ENCODE peak calls at places on chromosomes 4 and X, in nine cellular contexts. One of them, this sample, is unnamed.

GRCh38 chr4:110073045-110073845 is 125.2 kb downstream of the ELOVL6 start:
- DNase-seq in foreskin fibroblast: no peak
- DNase-seq in NB4: no peak
- DNase-seq in testis: peak
- DNase-seq in heart left ventricle: peak
- DNase-seq in AG09309: no peak
- DNase-seq in right atrium auricular region: no peak
- DNase-seq in WTC11: no peak
- DNase-seq in upper lobe of right lung: no peak
- DNase-seq in this sample: no peak

GRCh38 chr4:99887837-99888236 is 6.4 kb downstream of the LAMTOR3 start:
- DNase-seq in foreskin fibroblast: no peak
- DNase-seq in NB4: no peak
- DNase-seq in testis: no peak
- DNase-seq in heart left ventricle: no peak
- DNase-seq in AG09309: no peak
- DNase-seq in right atrium auricular region: no peak
- DNase-seq in WTC11: no peak
- DNase-seq in upper lobe of right lung: no peak
- DNase-seq in this sample: no peak

GRCh38 chr4:105181259-105181658 is 34.6 kb downstream of the TET2 start:
- DNase-seq in foreskin fibroblast: no peak
- DNase-seq in NB4: no peak
- DNase-seq in testis: no peak
- DNase-seq in heart left ventricle: no peak
- DNase-seq in AG09309: no peak
- DNase-seq in right atrium auricular region: no peak
- DNase-seq in WTC11: no peak
- DNase-seq in upper lobe of right lung: no peak
- DNase-seq in this sample: no peak

GRCh38 chr4:137952116-137952515 is 290.0 kb downstream of the SLC7A11 start:
- DNase-seq in foreskin fibroblast: peak
- DNase-seq in NB4: no peak
- DNase-seq in testis: no peak
- DNase-seq in heart left ventricle: no peak
- DNase-seq in AG09309: no peak
- DNase-seq in right atrium auricular region: no peak
- DNase-seq in WTC11: no peak
- DNase-seq in upper lobe of right lung: no peak
- DNase-seq in this sample: no peak

GRCh38 chr4:182348947-182349346 is 105.7 kb downstream of the TENM3 start:
- DNase-seq in foreskin fibroblast: no peak
- DNase-seq in NB4: no peak
- DNase-seq in testis: no peak
- DNase-seq in heart left ventricle: no peak
- DNase-seq in AG09309: no peak
- DNase-seq in right atrium auricular region: no peak
- DNase-seq in WTC11: no peak
- DNase-seq in upper lobe of right lung: no peak
- DNase-seq in this sample: no peak

GRCh38 chrX:108312011-108312410 is 126.2 kb downstream of the COL4A6 start:
- DNase-seq in foreskin fibroblast: no peak
- DNase-seq in NB4: no peak
- DNase-seq in testis: no peak
- DNase-seq in heart left ventricle: no peak
- DNase-seq in AG09309: no peak
- DNase-seq in right atrium auricular region: no peak
- DNase-seq in WTC11: no peak
- DNase-seq in upper lobe of right lung: no peak
- DNase-seq in this sample: no peak

GRCh38 chr4:33724685-33725084 is 2519.6 kb downstream of the ARAP2 start:
- DNase-seq in foreskin fibroblast: no peak
- DNase-seq in NB4: no peak
- DNase-seq in testis: no peak
- DNase-seq in heart left ventricle: no peak
- DNase-seq in AG09309: no peak
- DNase-seq in right atrium auricular region: no peak
- DNase-seq in WTC11: no peak
- DNase-seq in upper lobe of right lung: no peak
- DNase-seq in this sample: no peak

GRCh38 chr4:141534985-141535384 is 101.4 kb upstream of the IL15 start:
- DNase-seq in foreskin fibroblast: no peak
- DNase-seq in NB4: no peak
- DNase-seq in testis: no peak
- DNase-seq in heart left ventricle: no peak
- DNase-seq in AG09309: no peak
- DNase-seq in right atrium auricular region: no peak
- DNase-seq in WTC11: no peak
- DNase-seq in upper lobe of right lung: no peak
- DNase-seq in this sample: no peak

GRCh38 chr4:177961709-177962380 is 519.6 kb upstream of the AGA start:
- DNase-seq in foreskin fibroblast: no peak
- DNase-seq in NB4: no peak
- DNase-seq in testis: no peak
- DNase-seq in heart left ventricle: no peak
- DNase-seq in AG09309: no peak
- DNase-seq in right atrium auricular region: no peak
- DNase-seq in WTC11: no peak
- DNase-seq in upper lobe of right lung: no peak
- DNase-seq in this sample: no peak

GRCh38 chrX:139203681-139204575 is 326.6 kb upstream of the F9 start:
- DNase-seq in foreskin fibroblast: no peak
- DNase-seq in NB4: no peak
- DNase-seq in testis: peak
- DNase-seq in heart left ventricle: no peak
- DNase-seq in AG09309: no peak
- DNase-seq in right atrium auricular region: no peak
- DNase-seq in WTC11: peak
- DNase-seq in upper lobe of right lung: peak
- DNase-seq in this sample: no peak

GRCh38 chr4:72959411-72959810 is 110.1 kb downstream of the COX18 start:
- DNase-seq in foreskin fibroblast: no peak
- DNase-seq in NB4: no peak
- DNase-seq in testis: no peak
- DNase-seq in heart left ventricle: no peak
- DNase-seq in AG09309: no peak
- DNase-seq in right atrium auricular region: no peak
- DNase-seq in WTC11: no peak
- DNase-seq in upper lobe of right lung: no peak
- DNase-seq in this sample: no peak

GRCh38 chr4:177271091-177271490 is 38.6 kb upstream of the NEIL3 start:
- DNase-seq in foreskin fibroblast: no peak
- DNase-seq in NB4: no peak
- DNase-seq in testis: no peak
- DNase-seq in heart left ventricle: no peak
- DNase-seq in AG09309: no peak
- DNase-seq in right atrium auricular region: no peak
- DNase-seq in WTC11: no peak
- DNase-seq in upper lobe of right lung: no peak
- DNase-seq in this sample: no peak

GRCh38 chr4:55635760-55636621 is at the start of gene NMU:
- DNase-seq in foreskin fibroblast: peak
- DNase-seq in NB4: no peak
- DNase-seq in testis: peak
- DNase-seq in heart left ventricle: no peak
- DNase-seq in AG09309: no peak
- DNase-seq in right atrium auricular region: no peak
- DNase-seq in WTC11: peak
- DNase-seq in upper lobe of right lung: peak
- DNase-seq in this sample: peak
- TF ChIP-seq CTCF in foreskin fibroblast: no peak
- TF ChIP-seq CTCF in NB4: no peak
- TF ChIP-seq CTCF in testis: no peak
- TF ChIP-seq CTCF in heart left ventricle: no peak
- TF ChIP-seq CTCF in AG09309: no peak
- TF ChIP-seq CTCF in right atrium auricular region: peak
- TF ChIP-seq CTCF in WTC11: no peak
- TF ChIP-seq CTCF in upper lobe of right lung: no peak
- TF ChIP-seq CTCF in this sample: no peak

DNA sequence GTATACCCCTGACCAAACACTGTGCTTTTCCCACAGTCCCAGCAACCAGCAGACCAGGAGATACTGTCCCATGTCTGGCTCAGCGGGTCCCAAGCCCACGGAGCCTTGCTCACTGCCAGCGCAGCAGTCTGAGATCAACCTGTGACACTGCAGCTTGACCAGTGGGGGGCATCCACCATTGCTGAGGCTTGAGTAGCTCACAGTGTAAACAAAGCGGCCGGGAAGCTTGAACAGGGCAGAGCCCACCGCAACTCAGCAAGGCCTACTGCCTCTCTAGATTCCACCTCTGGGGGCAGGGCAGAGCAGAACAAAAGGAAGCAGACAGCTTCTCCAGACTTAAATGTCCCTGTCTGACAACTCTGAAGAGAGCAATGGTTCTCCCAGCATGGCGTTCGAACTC is 58.1 kb downstream of the SLC10A6 start:
- DNase-seq in foreskin fibroblast: no peak
- DNase-seq in NB4: peak
- DNase-seq in testis: no peak
- DNase-seq in heart left ventricle: no peak
- DNase-seq in AG09309: no peak
- DNase-seq in right atrium auricular region: no peak
- DNase-seq in WTC11: peak
- DNase-seq in upper lobe of right lung: no peak
- DNase-seq in this sample: no peak
- TF ChIP-seq CTCF in foreskin fibroblast: no peak
- TF ChIP-seq CTCF in NB4: no peak
- TF ChIP-seq CTCF in testis: no peak
- TF ChIP-seq CTCF in heart left ventricle: no peak
- TF ChIP-seq CTCF in AG09309: no peak
- TF ChIP-seq CTCF in right atrium auricular region: no peak
- TF ChIP-seq CTCF in WTC11: no peak
- TF ChIP-seq CTCF in upper lobe of right lung: no peak
- TF ChIP-seq CTCF in this sample: no peak

GRCh38 chr4:120291541-120291940 is 224.9 kb upstream of the MAD2L1 start:
- DNase-seq in foreskin fibroblast: no peak
- DNase-seq in NB4: no peak
- DNase-seq in testis: no peak
- DNase-seq in heart left ventricle: no peak
- DNase-seq in AG09309: no peak
- DNase-seq in right atrium auricular region: no peak
- DNase-seq in WTC11: no peak
- DNase-seq in upper lobe of right lung: no peak
- DNase-seq in this sample: no peak

GRCh38 chr4:120290553-120290952 is 223.9 kb upstream of the MAD2L1 start:
- DNase-seq in foreskin fibroblast: no peak
- DNase-seq in NB4: no peak
- DNase-seq in testis: no peak
- DNase-seq in heart left ventricle: no peak
- DNase-seq in AG09309: no peak
- DNase-seq in right atrium auricular region: no peak
- DNase-seq in WTC11: no peak
- DNase-seq in upper lobe of right lung: no peak
- DNase-seq in this sample: no peak

DNA sequence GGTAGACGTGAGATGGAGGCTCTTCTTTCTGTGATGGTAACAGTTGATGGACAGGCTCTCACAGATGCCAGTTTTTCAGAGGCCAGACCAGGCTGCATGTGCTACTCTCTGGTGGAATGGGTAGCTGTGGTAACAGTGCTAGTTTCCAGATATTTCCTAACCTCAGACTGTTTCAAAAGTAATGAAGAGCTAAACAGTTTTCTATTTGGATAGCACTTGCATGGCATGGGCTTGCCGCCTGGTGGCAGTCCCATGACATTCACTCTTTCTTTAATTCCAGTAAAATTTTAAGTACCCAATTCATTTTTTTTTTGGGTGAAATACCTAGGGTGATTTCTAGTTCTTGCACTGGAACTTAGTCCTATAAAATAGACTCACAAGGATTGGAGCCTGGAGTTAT is 220.2 kb upstream of the MAD2L1 start:
- DNase-seq in foreskin fibroblast: no peak
- DNase-seq in NB4: no peak
- DNase-seq in testis: no peak
- DNase-seq in heart left ventricle: no peak
- DNase-seq in AG09309: no peak
- DNase-seq in right atrium auricular region: no peak
- DNase-seq in WTC11: peak
- DNase-seq in upper lobe of right lung: no peak
- DNase-seq in this sample: no peak
- TF ChIP-seq CTCF in foreskin fibroblast: no peak
- TF ChIP-seq CTCF in NB4: no peak
- TF ChIP-seq CTCF in testis: no peak
- TF ChIP-seq CTCF in heart left ventricle: no peak
- TF ChIP-seq CTCF in AG09309: peak
- TF ChIP-seq CTCF in right atrium auricular region: no peak
- TF ChIP-seq CTCF in WTC11: peak
- TF ChIP-seq CTCF in upper lobe of right lung: peak
- TF ChIP-seq CTCF in this sample: no peak

GRCh38 chr4:20299515-20299914 is 47.8 kb downstream of the SLIT2 start:
- DNase-seq in foreskin fibroblast: no peak
- DNase-seq in NB4: peak
- DNase-seq in testis: no peak
- DNase-seq in heart left ventricle: no peak
- DNase-seq in AG09309: no peak
- DNase-seq in right atrium auricular region: no peak
- DNase-seq in WTC11: no peak
- DNase-seq in upper lobe of right lung: no peak
- DNase-seq in this sample: peak
- TF ChIP-seq CTCF in foreskin fibroblast: peak
- TF ChIP-seq CTCF in NB4: peak
- TF ChIP-seq CTCF in testis: no peak
- TF ChIP-seq CTCF in heart left ventricle: peak
- TF ChIP-seq CTCF in AG09309: peak
- TF ChIP-seq CTCF in right atrium auricular region: peak
- TF ChIP-seq CTCF in WTC11: no peak
- TF ChIP-seq CTCF in upper lobe of right lung: peak
- TF ChIP-seq CTCF in this sample: peak

GRCh38 chrX:131818297-131818936 is 204.7 kb upstream of the STK26 start:
- DNase-seq in foreskin fibroblast: no peak
- DNase-seq in NB4: no peak
- DNase-seq in testis: no peak
- DNase-seq in heart left ventricle: no peak
- DNase-seq in AG09309: no peak
- DNase-seq in right atrium auricular region: no peak
- DNase-seq in WTC11: no peak
- DNase-seq in upper lobe of right lung: no peak
- DNase-seq in this sample: no peak

GRCh38 chrX:131816551-131817136 is 206.5 kb upstream of the STK26 start:
- DNase-seq in foreskin fibroblast: peak
- DNase-seq in NB4: no peak
- DNase-seq in testis: no peak
- DNase-seq in heart left ventricle: peak
- DNase-seq in AG09309: peak
- DNase-seq in right atrium auricular region: no peak
- DNase-seq in WTC11: no peak
- DNase-seq in upper lobe of right lung: no peak
- DNase-seq in this sample: peak

GRCh38 chrX:131812847-131813825 is 210.0 kb upstream of the STK26 start:
- DNase-seq in foreskin fibroblast: peak
- DNase-seq in NB4: no peak
- DNase-seq in testis: no peak
- DNase-seq in heart left ventricle: peak
- DNase-seq in AG09309: peak
- DNase-seq in right atrium auricular region: peak
- DNase-seq in WTC11: no peak
- DNase-seq in upper lobe of right lung: no peak
- DNase-seq in this sample: peak
- TF ChIP-seq CTCF in foreskin fibroblast: peak
- TF ChIP-seq CTCF in NB4: no peak
- TF ChIP-seq CTCF in testis: no peak
- TF ChIP-seq CTCF in heart left ventricle: no peak
- TF ChIP-seq CTCF in AG09309: peak
- TF ChIP-seq CTCF in right atrium auricular region: peak
- TF ChIP-seq CTCF in WTC11: no peak
- TF ChIP-seq CTCF in upper lobe of right lung: peak
- TF ChIP-seq CTCF in this sample: no peak